ENCODE peak calls at places on chromosomes 11 and 22, in six cellular contexts. Y, J, H, R, O and V are unnamed samples.

GRCh38 chr11:116729501-116730240 is 43.1 kb downstream of the BUD13 start:
- DNase-seq in O (no peak), H (no peak), J (no peak), Y (no peak), R (no peak), V (no peak)

GRCh38 chr11:9748361-9748970 is 84.6 kb downstream of the SWAP70 start:
- DNase-seq in H (peak; percentile 83), O (peak; percentile 64), J (peak; percentile 64), Y (peak; percentile 79), R (no peak), V (peak; percentile 87)

GRCh38 chr11:84106560-84106959 is 820.4 kb upstream of the CCDC90B start:
- DNase-seq in Y (no peak), J (no peak), R (no peak), H (peak; percentile 35), O (no peak), V (no peak)

GRCh38 chr22:41746563-41747400 is 47.5 kb downstream of the MEI1 start:
- DNase-seq in R (peak; percentile 56), Y (peak; percentile 76), J (peak; percentile 87), O (peak; percentile 77), H (peak; percentile 81), V (peak; percentile 90)

GRCh38 chr22:46843691-46844297 is 81.3 kb downstream of the TBC1D22A start:
- DNase-seq in Y (peak; percentile 45), J (no peak), O (peak; percentile 29), H (no peak), R (no peak), V (no peak)

GRCh38 chr22:27372364-27372763 is 429.2 kb downstream of the MN1 start:
- DNase-seq in H (no peak), J (no peak), Y (no peak), R (no peak), O (no peak), V (no peak)

GRCh38 chr11:83064011-83064410 is 7.7 kb downstream of the RAB30 start:
- DNase-seq in O (no peak), Y (no peak), J (no peak), R (no peak), H (no peak), V (no peak)

GRCh38 chr11:78567209-78567608 is 7.5 kb downstream of the NARS2 start:
- DNase-seq in R (no peak), H (no peak), Y (peak; percentile 53), O (no peak), J (no peak), V (peak; percentile 37)

GRCh38 chr11:132496341-132496740 is 1036.0 kb downstream of the OPCML start:
- DNase-seq in O (no peak), J (no peak), Y (no peak), R (no peak), H (no peak), V (no peak)

GRCh38 chr11:63602296-63602695 is 11.9 kb downstream of the PLAAT3 start:
- DNase-seq in R (no peak), O (no peak), J (no peak), Y (peak; percentile 80), H (no peak), V (no peak)

GRCh38 chr11:61855939-61856730 is 28.0 kb downstream of the FADS2 start:
- DNase-seq in Y (peak; percentile 11), O (no peak), J (no peak), H (no peak), R (no peak), V (no peak)

GRCh38 chr11:38460429-38460828 is 1862.4 kb upstream of the RAG2 start:
- DNase-seq in Y (peak; percentile 3), H (no peak), J (no peak), R (no peak), O (no peak), V (no peak)

GRCh38 chr22:49756656-49757055 is 71.0 kb downstream of the BRD1 start:
- DNase-seq in R (no peak), J (no peak), Y (no peak), H (no peak), O (no peak), V (no peak)

GRCh38 chr11:35088226-35088625 is 50.7 kb upstream of the CD44 start:
- DNase-seq in J (no peak), R (no peak), H (no peak), Y (no peak), O (no peak), V (no peak)

GRCh38 chr11:35084817-35085424 is 54.0 kb upstream of the CD44 start:
- DNase-seq in R (no peak), Y (no peak), H (no peak), O (no peak), J (no peak), V (no peak)

GRCh38 chr11:35087648-35088047 is 51.3 kb upstream of the CD44 start:
- DNase-seq in H (peak; percentile 78), O (no peak), J (no peak), Y (peak; percentile 53), R (no peak), V (no peak)

GRCh38 chr11:35083181-35084061 is 55.5 kb upstream of the CD44 start:
- DNase-seq in R (no peak), J (peak; percentile 38), H (peak; percentile 96), Y (peak; percentile 98), O (no peak), V (peak; percentile 98)

DNA sequence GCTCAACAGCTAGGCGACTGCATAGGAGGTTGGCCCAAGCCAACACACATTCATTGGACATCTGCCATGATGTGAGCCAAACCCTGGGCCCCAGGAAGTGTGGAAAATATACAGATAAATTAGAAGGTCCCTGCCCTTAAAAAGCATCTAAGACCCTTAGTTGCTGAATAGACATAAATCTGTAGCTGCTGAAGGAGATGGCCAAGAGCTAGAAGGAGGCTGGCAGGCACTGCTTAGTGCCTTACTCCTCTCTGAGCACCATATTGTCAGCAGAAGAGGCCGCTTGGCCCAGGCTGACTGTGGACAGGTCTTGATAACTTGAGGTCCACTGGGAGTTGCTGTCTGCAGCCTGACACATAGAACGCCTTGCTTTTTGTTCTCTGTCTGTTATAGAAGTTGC is 53.2 kb upstream of the CD44 start:
- DNase-seq in O (no peak), H (no peak), J (no peak), Y (no peak), R (no peak), V (no peak)
- H2BK15ac ChIP-seq in O (no peak overlapping the region), H (no peak overlapping the region), J (no peak overlapping the region), Y (peak overlapping the region; percentile 13), R (no peak overlapping the region), V (no peak overlapping the region)

GRCh38 chr11:70061734-70062133 is 16.4 kb upstream of the ANO1 start:
- DNase-seq in J (no peak), Y (no peak), R (no peak), O (no peak), H (no peak), V (no peak)
- H2BK15ac ChIP-seq in J (no peak overlapping the region), Y (no peak overlapping the region), R (no peak overlapping the region), O (no peak overlapping the region), H (no peak overlapping the region), V (no peak overlapping the region)

DNA sequence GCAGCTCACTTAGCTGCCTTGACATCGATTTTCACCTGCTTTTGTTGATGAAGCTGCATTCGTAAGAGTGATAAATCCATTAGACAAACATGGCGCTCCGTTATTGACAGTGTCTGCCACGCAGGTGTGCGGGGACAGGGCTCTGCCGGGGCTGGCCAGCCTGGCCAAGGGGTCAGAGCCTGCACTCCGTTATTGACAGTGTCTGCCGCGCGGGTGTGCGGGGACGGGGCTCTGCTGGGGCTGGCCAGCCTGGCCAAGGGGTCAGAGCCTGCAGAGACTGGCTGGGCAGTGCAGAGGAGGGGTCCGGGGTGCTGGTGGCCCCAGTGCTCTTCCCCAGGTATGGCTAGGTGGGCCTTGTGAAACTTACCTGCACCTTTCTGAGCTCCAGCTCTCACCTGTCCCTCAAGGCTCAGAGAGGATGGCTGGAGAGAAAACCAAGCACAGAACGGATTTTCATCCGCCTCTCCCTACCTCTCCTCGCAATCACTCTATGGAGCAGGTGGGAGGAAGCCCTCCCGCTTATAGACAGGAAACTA is 101.6 kb upstream of the B3GAT1 start:
- DNase-seq in J (no peak), Y (no peak), R (no peak), O (no peak), H (no peak), V (no peak)
- H2BK15ac ChIP-seq in J (no peak overlapping the region), Y (no peak overlapping the region), R (no peak overlapping the region), O (no peak overlapping the region), H (no peak overlapping the region), V (no peak overlapping the region)

GRCh38 chr11:88327462-88328143 is 9.9 kb downstream of the CTSC start:
- DNase-seq in O (no peak), R (no peak), Y (no peak), H (no peak), J (no peak), V (no peak)
- H2BK15ac ChIP-seq in O (no peak overlapping the region), R (no peak overlapping the region), Y (no peak overlapping the region), H (no peak overlapping the region), J (no peak overlapping the region), V (no peak overlapping the region)

GRCh38 chr11:36928621-36929020 is 330.6 kb upstream of the RAG2 start:
- DNase-seq in Y (no peak), R (no peak), J (no peak), H (no peak), O (no peak), V (no peak)
- H2BK15ac ChIP-seq in Y (no peak overlapping the region), R (no peak overlapping the region), J (no peak overlapping the region), H (no peak overlapping the region), O (no peak overlapping the region), V (no peak overlapping the region)

DNA sequence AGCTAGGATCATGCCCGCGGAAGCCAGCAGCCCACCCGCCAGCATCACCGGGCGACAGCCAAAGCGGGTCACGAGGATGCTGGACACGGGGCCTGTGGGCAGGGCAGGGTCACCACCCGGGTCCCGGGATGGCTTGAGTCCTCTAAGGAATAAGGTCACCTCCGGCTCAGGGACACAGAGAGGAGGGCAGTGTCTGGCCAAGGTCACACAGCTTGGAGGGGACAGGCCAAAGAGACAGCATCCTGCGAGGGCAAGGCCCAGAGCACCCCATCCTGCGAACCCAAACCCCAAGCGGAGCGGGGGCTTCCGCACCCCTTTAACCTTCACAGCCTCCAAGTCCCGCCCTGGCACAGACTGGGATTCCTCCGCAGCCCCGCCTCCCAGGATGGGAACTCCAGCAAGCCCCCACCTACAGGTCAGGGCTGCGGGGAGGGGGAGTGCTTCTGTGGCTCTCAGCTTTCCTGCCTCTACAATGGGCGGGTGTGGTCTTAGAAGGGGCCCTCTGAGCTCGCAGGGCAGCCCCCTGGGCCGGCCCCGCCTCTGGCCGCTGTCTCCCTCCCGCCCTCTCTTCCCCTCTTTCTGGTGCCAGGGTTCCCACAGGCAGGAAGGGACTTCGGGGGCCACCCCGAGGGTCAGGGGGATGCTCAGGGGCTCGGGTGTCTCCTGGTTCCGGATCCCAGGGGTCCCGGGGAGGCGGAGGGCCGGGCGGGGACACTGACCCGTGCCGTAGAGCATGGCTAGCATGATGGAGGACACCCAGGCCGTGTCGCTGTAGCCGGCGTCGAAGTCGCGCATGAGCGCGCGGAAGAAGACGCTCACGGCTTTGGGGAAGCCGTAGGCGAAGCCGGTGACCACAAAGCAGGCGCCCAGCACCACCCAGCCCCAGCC is 1.8 kb downstream of the SLC16A8 start:
- DNase-seq in J (no peak), O (no peak), Y (no peak), H (no peak), R (no peak), V (no peak)
- H2BK15ac ChIP-seq in J (no peak overlapping the region), O (peak overlapping the region; percentile 88), Y (no peak overlapping the region), H (no peak overlapping the region), R (peak overlapping the region; percentile 100), V (no peak overlapping the region)

GRCh38 chr11:47408598-47409439 is 429 bp downstream of the SLC39A13 start:
- DNase-seq in O (no peak), Y (peak; percentile 87), J (peak; percentile 36), H (peak; percentile 87), R (no peak), V (peak; percentile 46)
- H2BK15ac ChIP-seq in O (no peak overlapping the region), Y (peak overlapping the region; percentile 57), J (no peak overlapping the region), H (peak overlapping the region; percentile 97), R (no peak overlapping the region), V (no peak overlapping the region)

GRCh38 chr11:93858376-93858775 is 8.0 kb upstream of the VSTM5 start:
- DNase-seq in Y (no peak), J (no peak), H (no peak), R (no peak), O (no peak), V (no peak)
- H2BK15ac ChIP-seq in Y (no peak overlapping the region), J (no peak overlapping the region), H (no peak overlapping the region), R (no peak overlapping the region), O (no peak overlapping the region), V (no peak overlapping the region)